ENCODE peak calls at places on chromosomes 13 and 19, in six cellular contexts. Q is CD4-positive, CD25-positive, alpha-beta regulatory T cell; S is NCI-H2081; U is non-pigmented ciliary epithelial cell; L is activated CD8-positive, alpha-beta memory T cell treated with anti-CD3 and anti-CD28 coated beads for 1 hour; Z is stimulated activated naive CD4-positive, alpha-beta T cell. C is an unnamed sample.

GRCh38 chr13:44710576-44710975 is 134.4 kb upstream of the TSC22D1 start:
- DNase-seq in Q (no peak), S (no peak), U (peak), L (no peak), Z (no peak), C (no peak)

GRCh38 chr13:113109151-113110047 is 3.8 kb downstream of the F7 start:
- DNase-seq in Q (no peak), S (no peak), U (no peak), L (no peak), Z (no peak), C (no peak)

GRCh38 chr13:95573226-95573625 is 20.7 kb downstream of the CLDN10 start:
- DNase-seq in Q (no peak), S (no peak), U (no peak), L (no peak), Z (no peak), C (no peak)

GRCh38 chr13:114097893-114098688 is 34.3 kb downstream of the RASA3 start:
- DNase-seq in Q (no peak), S (no peak), U (no peak), L (no peak), Z (no peak), C (no peak)

GRCh38 chr19:54952591-54953344 is 5.4 kb upstream of the NLRP7 start:
- DNase-seq in Q (no peak), S (no peak), U (peak), L (no peak), Z (no peak), C (no peak)

GRCh38 chr13:106570354-106570822 is 2.5 kb upstream of the ARGLU1 start:
- DNase-seq in Q (peak), S (no peak), U (no peak), L (peak), Z (peak), C (no peak)

GRCh38 chr19:42270346-42271044 is 1.4 kb downstream of the CIC start:
- DNase-seq in Q (peak), S (peak), U (no peak), L (no peak), Z (peak), C (no peak)

GRCh38 chr13:29568731-29569130 is 26.8 kb downstream of the SLC7A1 start:
- DNase-seq in Q (no peak), S (no peak), U (no peak), L (no peak), Z (no peak), C (no peak)

GRCh38 chr19:35098413-35099049 is 17.1 kb upstream of the FXYD3 start:
- DNase-seq in Q (no peak), S (no peak), U (no peak), L (no peak), Z (no peak), C (peak)

GRCh38 chr19:31334101-31334848 is 15.0 kb downstream of the TSHZ3 start:
- DNase-seq in Q (no peak), S (no peak), U (peak), L (no peak), Z (no peak), C (no peak)

GRCh38 chr13:90365130-90365529 is 982.4 kb upstream of the MIR17HG start:
- DNase-seq in Q (no peak), S (no peak), U (peak), L (no peak), Z (no peak), C (no peak)